ENCODE peak calls at places on chromosomes 6 and 20, in six cellular contexts. One of them, this sample, is unnamed.
A peak's percentile ranks its signal among the peaks of the same experiment; 100 is the strongest.

GRCh38 chr6:125810435-125810834 is 19.7 kb downstream of the NCOA7 start:
- DNase-seq in HCT116: no peak
- DNase-seq in H1: no peak
- DNase-seq in endothelial cell of umbilical vein: no peak
- DNase-seq in prostate gland: no peak
- DNase-seq in Panc1: no peak
- DNase-seq in this sample: no peak

GRCh38 chr6:125906158-125906998 is 50.2 kb upstream of the HINT3 start:
- DNase-seq in endothelial cell of umbilical vein: peak; percentile 65
- DNase-seq in H1: no peak
- DNase-seq in HCT116: peak; percentile 23
- DNase-seq in prostate gland: no peak
- DNase-seq in Panc1: peak; percentile 38
- DNase-seq in this sample: peak; percentile 46

GRCh38 chr6:5763407-5763806 is 243.3 kb downstream of the NRN1 start:
- DNase-seq in prostate gland: no peak
- DNase-seq in Panc1: no peak
- DNase-seq in HCT116: no peak
- DNase-seq in H1: no peak
- DNase-seq in endothelial cell of umbilical vein: no peak
- DNase-seq in this sample: no peak

GRCh38 chr20:41017448-41018042 is 11.1 kb upstream of the TOP1 start:
- DNase-seq in Panc1: no peak
- DNase-seq in prostate gland: no peak
- DNase-seq in HCT116: no peak
- DNase-seq in endothelial cell of umbilical vein: no peak
- DNase-seq in H1: no peak
- DNase-seq in this sample: no peak

GRCh38 chr6:169101036-169101805 is 152.4 kb downstream of the THBS2 start:
- DNase-seq in endothelial cell of umbilical vein: no peak
- DNase-seq in Panc1: no peak
- DNase-seq in HCT116: no peak
- DNase-seq in H1: no peak
- DNase-seq in prostate gland: no peak
- DNase-seq in this sample: no peak

GRCh38 chr20:41133709-41134361 is 3.5 kb upstream of the PLCG1 start:
- DNase-seq in HCT116: no peak
- DNase-seq in Panc1: no peak
- DNase-seq in endothelial cell of umbilical vein: no peak
- DNase-seq in prostate gland: peak; percentile 63
- DNase-seq in H1: no peak
- DNase-seq in this sample: no peak

GRCh38 chr6:115932481-115932880 is 128.2 kb downstream of the FRK start:
- DNase-seq in endothelial cell of umbilical vein: no peak
- DNase-seq in prostate gland: no peak
- DNase-seq in HCT116: peak; percentile 13
- DNase-seq in Panc1: no peak
- DNase-seq in H1: no peak
- DNase-seq in this sample: no peak

GRCh38 chr6:1105833-1106400 is 206.0 kb upstream of the FOXQ1 start:
- DNase-seq in endothelial cell of umbilical vein: no peak
- DNase-seq in Panc1: no peak
- DNase-seq in HCT116: no peak
- DNase-seq in H1: no peak
- DNase-seq in prostate gland: no peak
- DNase-seq in this sample: no peak

GRCh38 chr6:93549868-93550267 is 130.5 kb upstream of the EPHA7 start:
- DNase-seq in endothelial cell of umbilical vein: no peak
- DNase-seq in H1: no peak
- DNase-seq in Panc1: no peak
- DNase-seq in HCT116: no peak
- DNase-seq in prostate gland: no peak
- DNase-seq in this sample: no peak

GRCh38 chr20:21272279-21272678 is 30.9 kb upstream of the XRN2 start:
- DNase-seq in prostate gland: no peak
- DNase-seq in HCT116: no peak
- DNase-seq in H1: no peak
- DNase-seq in Panc1: no peak
- DNase-seq in endothelial cell of umbilical vein: no peak
- DNase-seq in this sample: no peak

GRCh38 chr6:160788806-160789205 is 86.8 kb downstream of the PLG start:
- DNase-seq in H1: no peak
- DNase-seq in HCT116: no peak
- DNase-seq in endothelial cell of umbilical vein: no peak
- DNase-seq in prostate gland: no peak
- DNase-seq in Panc1: no peak
- DNase-seq in this sample: no peak

GRCh38 chr6:168130168-168130651 is 51.2 kb upstream of the FRMD1 start:
- DNase-seq in HCT116: no peak
- DNase-seq in endothelial cell of umbilical vein: no peak
- DNase-seq in Panc1: no peak
- DNase-seq in prostate gland: no peak
- DNase-seq in H1: no peak
- DNase-seq in this sample: peak; percentile 49

GRCh38 chr6:27114792-27115191 is 132.7 kb upstream of the PRSS16 start:
- DNase-seq in prostate gland: no peak
- DNase-seq in HCT116: no peak
- DNase-seq in Panc1: no peak
- DNase-seq in H1: no peak
- DNase-seq in endothelial cell of umbilical vein: no peak
- DNase-seq in this sample: no peak

GRCh38 chr6:27121640-27122039 is 125.9 kb upstream of the PRSS16 start:
- DNase-seq in HCT116: no peak
- DNase-seq in Panc1: no peak
- DNase-seq in H1: no peak
- DNase-seq in endothelial cell of umbilical vein: no peak
- DNase-seq in prostate gland: no peak
- DNase-seq in this sample: no peak

GRCh38 chr6:27124252-27124657 is 123.2 kb upstream of the PRSS16 start:
- DNase-seq in H1: no peak
- DNase-seq in Panc1: no peak
- DNase-seq in prostate gland: no peak
- DNase-seq in HCT116: no peak
- DNase-seq in endothelial cell of umbilical vein: no peak
- DNase-seq in this sample: no peak

GRCh38 chr6:27119329-27119728 is 128.2 kb upstream of the PRSS16 start:
- DNase-seq in Panc1: no peak
- DNase-seq in prostate gland: no peak
- DNase-seq in HCT116: no peak
- DNase-seq in endothelial cell of umbilical vein: no peak
- DNase-seq in H1: no peak
- DNase-seq in this sample: no peak

DNA sequence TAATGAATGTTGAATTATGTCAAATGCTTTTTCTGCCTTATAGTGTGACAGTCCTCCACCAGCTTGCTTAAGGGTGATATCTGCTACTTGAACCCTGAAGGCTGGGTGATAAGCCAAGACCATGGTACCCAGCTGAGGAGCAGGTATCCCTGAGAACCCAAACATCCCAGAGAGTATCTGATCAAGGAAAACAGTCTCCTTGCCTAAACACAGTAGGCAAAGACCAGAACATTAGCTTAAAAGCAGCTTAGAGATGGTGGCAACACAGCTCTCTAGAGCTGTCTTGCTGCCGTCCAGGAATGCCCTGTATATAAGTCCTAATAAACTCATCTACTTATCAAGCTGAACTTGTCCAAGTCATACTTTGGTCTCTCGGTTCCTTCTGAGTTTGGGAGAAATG is 127.7 kb upstream of the PRSS16 start:
- DNase-seq in Panc1: no peak
- DNase-seq in H1: no peak
- DNase-seq in prostate gland: no peak
- DNase-seq in HCT116: no peak
- DNase-seq in endothelial cell of umbilical vein: no peak
- DNase-seq in this sample: no peak
- TF ChIP-seq POLR2AphosphoS5 in Panc1: no peak
- TF ChIP-seq POLR2AphosphoS5 in H1: no peak
- TF ChIP-seq POLR2AphosphoS5 in prostate gland: no peak
- TF ChIP-seq POLR2AphosphoS5 in HCT116: no peak
- TF ChIP-seq POLR2AphosphoS5 in endothelial cell of umbilical vein: no peak
- TF ChIP-seq POLR2AphosphoS5 in this sample: no peak

GRCh38 chr6:111844376-111844775 is 28.9 kb downstream of the FYN start:
- DNase-seq in prostate gland: no peak
- DNase-seq in H1: no peak
- DNase-seq in HCT116: no peak
- DNase-seq in endothelial cell of umbilical vein: no peak
- DNase-seq in Panc1: no peak
- DNase-seq in this sample: no peak
- H3K4me1 ChIP-seq in prostate gland: no peaks in the 10 kb centered on the region
- H3K4me1 ChIP-seq in H1: peaks cover 20% of the 10 kb centered on the region
- H3K4me1 ChIP-seq in HCT116: no peaks in the 10 kb centered on the region
- H3K4me1 ChIP-seq in endothelial cell of umbilical vein: peaks cover 20% of the 10 kb centered on the region
- H3K4me1 ChIP-seq in Panc1: no peaks in the 10 kb centered on the region
- H3K4me1 ChIP-seq in this sample: peaks cover 82% of the 10 kb centered on the region

DNA sequence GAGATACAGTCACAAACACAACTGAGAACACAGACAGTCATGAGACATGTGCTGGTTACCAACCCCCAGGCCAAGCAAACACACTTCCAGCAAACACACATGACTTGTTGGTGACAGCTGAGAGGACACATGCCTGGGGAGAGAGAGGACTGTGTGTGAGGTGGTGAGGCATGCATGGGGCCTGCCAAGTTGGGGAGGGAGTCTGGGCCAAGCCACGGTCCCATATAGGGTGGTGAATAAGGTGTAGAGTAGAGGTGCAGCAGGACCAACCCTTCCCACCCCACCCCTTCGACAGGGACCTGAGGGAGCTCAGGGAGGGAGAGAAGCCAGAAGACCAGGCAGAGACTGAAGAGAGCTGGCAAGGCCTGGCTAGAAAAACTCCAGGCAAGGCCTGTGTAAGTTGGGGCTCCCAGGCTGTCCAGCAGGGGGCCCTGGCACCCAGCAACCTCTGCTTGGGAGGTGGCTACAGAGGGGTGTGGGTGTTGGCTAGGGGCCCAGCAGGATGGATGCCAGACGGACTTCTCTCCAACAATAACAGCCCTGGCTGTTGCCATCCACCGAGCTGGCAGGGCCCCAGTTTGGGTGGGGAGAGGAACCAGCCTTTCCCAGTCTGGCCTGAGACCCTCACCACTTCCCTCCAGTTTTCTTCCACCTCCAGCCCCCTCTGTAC is 2.0 kb upstream of the SLC29A1 start:
- DNase-seq in H1: no peak
- DNase-seq in prostate gland: peak; percentile 88
- DNase-seq in Panc1: no peak
- DNase-seq in HCT116: no peak
- DNase-seq in endothelial cell of umbilical vein: peak; percentile 95
- DNase-seq in this sample: peak; percentile 97
- TF ChIP-seq POLR2AphosphoS5 in H1: no peak
- TF ChIP-seq POLR2AphosphoS5 in prostate gland: peak; percentile 88
- TF ChIP-seq POLR2AphosphoS5 in Panc1: peak; percentile 55
- TF ChIP-seq POLR2AphosphoS5 in HCT116: peak; percentile 46
- TF ChIP-seq POLR2AphosphoS5 in endothelial cell of umbilical vein: peak; percentile 92
- TF ChIP-seq POLR2AphosphoS5 in this sample: peak; percentile 91

DNA sequence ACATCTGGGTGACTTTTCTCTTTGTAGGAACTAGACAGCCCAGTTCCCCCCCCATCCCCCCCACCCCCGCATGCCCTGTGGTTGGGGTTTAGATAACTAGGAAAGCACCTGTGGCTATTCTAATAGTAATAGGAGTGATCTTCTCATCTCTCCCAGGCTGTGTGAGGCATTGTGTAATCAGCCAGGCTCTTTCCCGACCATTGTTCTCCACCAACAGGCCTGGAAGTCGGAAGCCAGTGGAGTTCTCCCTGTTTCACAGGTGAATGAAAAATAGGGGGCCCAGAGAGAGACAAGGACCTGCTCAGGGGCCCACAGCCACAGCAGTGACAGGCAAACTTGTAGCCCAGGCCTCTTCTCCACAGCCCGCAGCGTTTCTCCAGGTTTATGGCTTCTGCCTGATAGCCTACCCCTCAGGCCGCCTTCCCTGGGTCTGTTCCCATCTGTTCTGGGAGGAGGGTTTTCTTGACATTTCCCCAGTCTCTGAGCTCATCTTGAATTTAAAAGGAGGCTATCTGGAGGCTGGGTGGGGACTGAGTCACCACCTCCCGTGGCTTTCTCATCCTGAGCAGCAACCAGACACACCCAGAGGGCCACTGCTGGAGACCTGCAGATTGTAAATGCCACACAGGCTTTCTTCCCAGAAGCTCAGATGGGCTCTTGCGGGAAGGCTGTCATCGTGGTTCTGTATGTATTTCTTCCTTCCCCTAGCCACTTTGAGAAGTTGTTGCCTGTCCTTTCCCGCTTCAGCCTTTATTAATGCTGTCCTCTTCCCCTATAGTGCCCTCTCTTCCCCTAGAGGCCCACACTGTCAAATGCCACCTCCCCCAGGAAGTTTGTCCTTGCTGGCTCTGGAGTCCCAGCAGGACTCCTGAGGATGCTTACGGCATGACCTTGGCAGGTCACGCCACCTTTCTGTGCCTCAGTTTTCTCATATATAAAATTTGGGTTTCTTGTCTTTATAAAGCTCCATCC is 75.9 kb upstream of the MYL9 start:
- DNase-seq in HCT116: peak; percentile 79
- DNase-seq in Panc1: peak; percentile 63
- DNase-seq in endothelial cell of umbilical vein: peak; percentile 44
- DNase-seq in H1: no peak
- DNase-seq in prostate gland: no peak
- DNase-seq in this sample: peak; percentile 35
- H3K4me1 ChIP-seq in HCT116: peaks cover 69% of the 10 kb centered on the region
- H3K4me1 ChIP-seq in Panc1: peaks cover 57% of the 10 kb centered on the region
- H3K4me1 ChIP-seq in endothelial cell of umbilical vein: peaks cover 70% of the 10 kb centered on the region
- H3K4me1 ChIP-seq in H1: peaks cover 10% of the 10 kb centered on the region
- H3K4me1 ChIP-seq in prostate gland: peaks cover 19% of the 10 kb centered on the region
- H3K4me1 ChIP-seq in this sample: peaks cover 72% of the 10 kb centered on the region

GRCh38 chr20:32207626-32208498 is at the start of the genes PLAGL2 and POFUT1:
- DNase-seq in H1: no peak
- DNase-seq in endothelial cell of umbilical vein: peak; percentile 79
- DNase-seq in Panc1: peak; percentile 32
- DNase-seq in HCT116: peak; percentile 61
- DNase-seq in prostate gland: peak; percentile 88
- DNase-seq in this sample: peak; percentile 94
- TF ChIP-seq POLR2AphosphoS5 in H1: peak; percentile 84
- TF ChIP-seq POLR2AphosphoS5 in endothelial cell of umbilical vein: peak; percentile 94
- TF ChIP-seq POLR2AphosphoS5 in Panc1: peak; percentile 94
- TF ChIP-seq POLR2AphosphoS5 in HCT116: peak; percentile 94
- TF ChIP-seq POLR2AphosphoS5 in prostate gland: peak; percentile 73
- TF ChIP-seq POLR2AphosphoS5 in this sample: peak; percentile 69

This sample was measured in stomach.